ENCODE peak calls at places on chromosome 5, in ten cellular contexts. Y, V, D, P, L, B, A, F, T and R are unnamed samples.

GRCh38 chr5:94153736-94154450 is 412.5 kb upstream of the POU5F2 start:
- DNase-seq in Y (peak; percentile 21), V (peak; percentile 58), D (no peak), P (no peak), L (no peak), B (no peak), A (no peak), F (no peak), T (peak; percentile 9), R (peak; percentile 13)

GRCh38 chr5:167899490-167899889 is 392.0 kb upstream of the WWC1 start:
- DNase-seq in Y (no peak), V (peak; percentile 13), D (no peak), P (no peak), L (no peak), B (no peak), A (peak; percentile 43), F (peak; percentile 50), T (peak; percentile 73), R (peak; percentile 47)

GRCh38 chr5:16411741-16412455 is 53.7 kb downstream of the ZNF622 start:
- DNase-seq in Y (no peak), V (no peak), D (no peak), P (no peak), L (no peak), B (no peak), A (peak; percentile 26), F (no peak), T (no peak), R (no peak)

GRCh38 chr5:142800776-142801494 is 30.8 kb downstream of the ARHGAP26 start:
- DNase-seq in Y (no peak), V (no peak), D (no peak), P (no peak), L (no peak), B (no peak), A (no peak), F (no peak), T (no peak), R (no peak)

GRCh38 chr5:157383151-157383810 is 76.7 kb upstream of the NIPAL4 start:
- DNase-seq in Y (no peak), V (no peak), D (no peak), P (no peak), L (no peak), B (no peak), A (no peak), F (no peak), T (no peak), R (no peak)

GRCh38 chr5:57817001-57817453 is 334.4 kb upstream of the ACTBL2 start:
- DNase-seq in Y (no peak), V (peak; percentile 26), D (no peak), P (no peak), L (no peak), B (no peak), A (peak; percentile 60), F (peak; percentile 45), T (peak; percentile 17), R (no peak)

GRCh38 chr5:131226899-131227298 is 37.0 kb upstream of the CDC42SE2 start:
- DNase-seq in Y (no peak), V (peak; percentile 79), D (no peak), P (no peak), L (no peak), B (no peak), A (no peak), F (no peak), T (no peak), R (no peak)

GRCh38 chr5:35183243-35183955 is 46.9 kb downstream of the PRLR start:
- DNase-seq in Y (peak; percentile 54), V (peak; percentile 62), D (peak; percentile 34), P (no peak), L (no peak), B (no peak), A (no peak), F (peak; percentile 64), T (peak; percentile 72), R (peak; percentile 10)

GRCh38 chr5:133244242-133244641 is 192.4 kb downstream of the HSPA4 start:
- DNase-seq in Y (no peak), V (peak; percentile 39), D (no peak), P (no peak), L (no peak), B (no peak), A (no peak), F (no peak), T (no peak), R (no peak)

GRCh38 chr5:64784451-64785025 is 15.8 kb downstream of the CWC27 start:
- DNase-seq in Y (peak; percentile 67), V (peak; percentile 91), D (peak; percentile 31), P (peak; percentile 75), L (peak; percentile 78), B (peak; percentile 62), A (peak; percentile 49), F (peak; percentile 91), T (peak; percentile 82), R (peak; percentile 47)

GRCh38 chr5:127275641-127276193 is 14.9 kb upstream of the MEGF10 start:
- DNase-seq in Y (no peak), V (no peak), D (no peak), P (no peak), L (no peak), B (no peak), A (no peak), F (no peak), T (no peak), R (no peak)

GRCh38 chr5:66960373-66961137 is 236.0 kb downstream of the CD180 start:
- DNase-seq in Y (no peak), V (no peak), D (no peak), P (no peak), L (no peak), B (no peak), A (no peak), F (peak; percentile 52), T (no peak), R (no peak)

DNA sequence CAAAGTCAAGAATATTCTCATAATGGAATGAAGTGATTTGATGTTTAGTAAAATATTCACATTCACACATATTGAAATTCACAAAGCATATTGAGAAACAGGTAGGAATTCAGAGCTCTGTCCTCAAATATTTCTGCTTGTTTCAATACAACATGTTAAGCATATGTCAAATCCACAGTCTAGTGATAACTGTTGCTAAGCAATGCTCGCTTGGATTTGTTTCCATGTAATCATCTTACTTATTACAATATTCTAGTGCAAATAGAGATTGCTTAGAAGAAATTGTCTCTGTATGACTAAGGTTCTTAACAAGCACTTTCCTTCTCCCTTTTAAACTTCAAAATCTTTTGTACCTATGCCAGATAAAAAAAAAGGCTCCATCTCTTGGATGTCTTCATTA is 995.7 kb downstream of the CDH18 start:
- DNase-seq in Y (no peak), V (no peak), D (no peak), P (no peak), L (no peak), B (no peak), A (no peak), F (no peak), T (no peak), R (no peak)
- H3K4me3 ChIP-seq in Y (no peak overlapping the region), V (no peak overlapping the region), D (no peak overlapping the region), P (no peak overlapping the region), L (no peak overlapping the region), B (no peak overlapping the region), A (no peak overlapping the region), F (no peak overlapping the region), T (no peak overlapping the region), R (no peak overlapping the region)

DNA sequence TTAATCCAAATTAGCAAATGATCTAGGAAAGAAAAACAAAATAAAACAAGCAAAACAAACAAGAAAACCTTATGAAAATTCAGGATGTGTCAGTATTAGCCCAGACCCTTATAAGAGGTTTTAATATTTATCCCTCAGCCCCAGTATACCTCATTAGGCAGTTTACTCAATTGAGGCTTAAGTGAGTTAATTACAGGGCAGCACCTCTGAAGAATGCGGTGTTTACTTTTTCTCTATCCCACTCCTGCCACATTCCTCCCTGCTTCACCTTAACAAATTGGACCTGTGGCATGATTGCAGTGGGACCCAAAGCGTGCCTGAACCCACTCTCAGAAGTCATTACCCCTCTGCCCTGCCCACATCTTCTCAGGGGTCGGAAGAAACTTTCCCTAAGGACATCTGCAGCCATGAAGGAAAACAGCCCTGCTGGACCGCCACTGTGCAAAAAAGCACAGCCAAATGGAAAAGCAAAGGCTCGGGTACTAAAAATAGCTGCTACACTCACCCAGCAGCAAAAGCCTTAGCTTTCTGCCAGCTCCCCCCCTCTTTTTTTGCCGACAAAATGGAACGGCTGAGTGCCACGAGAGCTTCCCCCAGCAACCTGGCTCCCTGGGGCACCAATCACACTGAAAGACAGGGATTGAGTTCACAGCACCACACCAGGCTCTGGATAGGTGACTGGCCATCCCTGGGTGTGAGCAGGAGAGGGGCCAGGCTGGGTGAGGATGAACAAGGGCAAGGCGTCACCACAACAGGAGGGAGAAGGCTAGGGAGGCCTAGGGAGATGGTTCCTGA is 66.9 kb downstream of the SIL1 start:
- DNase-seq in Y (peak; percentile 57), V (peak; percentile 62), D (peak; percentile 24), P (no peak), L (peak; percentile 83), B (peak; percentile 51), A (no peak), F (peak; percentile 40), T (no peak), R (no peak)
- H3K4me3 ChIP-seq in Y (peak overlapping the region; percentile 40), V (peak overlapping the region; percentile 16), D (peak overlapping the region; percentile 47), P (no peak overlapping the region), L (peak overlapping the region; percentile 13), B (no peak overlapping the region), A (no peak overlapping the region), F (no peak overlapping the region), T (no peak overlapping the region), R (no peak overlapping the region)

GRCh38 chr5:55524816-55525215 is 9.9 kb downstream of the PLPP1 start:
- DNase-seq in Y (no peak), V (no peak), D (no peak), P (no peak), L (no peak), B (no peak), A (no peak), F (no peak), T (no peak), R (no peak)

GRCh38 chr5:55519001-55519400 is 15.8 kb downstream of the PLPP1 start:
- DNase-seq in Y (no peak), V (no peak), D (no peak), P (no peak), L (no peak), B (no peak), A (peak; percentile 38), F (no peak), T (no peak), R (no peak)

GRCh38 chr5:55520117-55520829 is 14.5 kb downstream of the PLPP1 start:
- DNase-seq in Y (no peak), V (no peak), D (no peak), P (no peak), L (no peak), B (no peak), A (no peak), F (no peak), T (no peak), R (no peak)

GRCh38 chr5:55523293-55523692 is 11.5 kb downstream of the PLPP1 start:
- DNase-seq in Y (no peak), V (no peak), D (no peak), P (no peak), L (no peak), B (no peak), A (no peak), F (no peak), T (no peak), R (no peak)

GRCh38 chr5:55521903-55522302 is 12.9 kb downstream of the PLPP1 start:
- DNase-seq in Y (no peak), V (no peak), D (no peak), P (no peak), L (no peak), B (no peak), A (no peak), F (no peak), T (no peak), R (no peak)
- H3K4me3 ChIP-seq in Y (no peak overlapping the region), V (no peak overlapping the region), D (no peak overlapping the region), P (no peak overlapping the region), L (no peak overlapping the region), B (no peak overlapping the region), A (no peak overlapping the region), F (no peak overlapping the region), T (no peak overlapping the region), R (no peak overlapping the region)

GRCh38 chr5:135034186-135034962 is at the start of gene PITX1:
- DNase-seq in Y (peak; percentile 62), V (peak; percentile 40), D (no peak), P (no peak), L (no peak), B (no peak), A (peak; percentile 62), F (peak; percentile 20), T (peak; percentile 46), R (peak; percentile 42)
- H3K4me3 ChIP-seq in Y (peak within 1 kb of the TSS; percentile 90), V (peak within 1 kb of the TSS; percentile 52), D (peak within 1 kb of the TSS; percentile 60), P (peak within 1 kb of the TSS; percentile 63), L (peak within 1 kb of the TSS; percentile 41), B (peak within 1 kb of the TSS; percentile 54), A (peak within 1 kb of the TSS; percentile 100), F (peak within 1 kb of the TSS; percentile 25), T (peak within 1 kb of the TSS; percentile 66), R (peak within 1 kb of the TSS; percentile 77)